ENCODE peak calls at places on chromosomes 7 and 10, in six cellular contexts. L, C, Q, N, G and O are unnamed samples.

GRCh38 chr7:102413071-102413470 is 16.9 kb downstream of the PRKRIP1 start:
- DNase-seq in L (no peak), C (no peak), Q (no peak), N (no peak), G (no peak), O (no peak)

GRCh38 chr7:151245360-151246160 is 2.9 kb downstream of the SMARCD3 start:
- DNase-seq in L (peak), C (peak), Q (no peak), N (no peak), G (no peak), O (peak)

GRCh38 chr10:30422981-30423654 is 10.9 kb upstream of the MAP3K8 start:
- DNase-seq in L (no peak), C (no peak), Q (peak), N (no peak), G (no peak), O (peak)

GRCh38 chr7:90210475-90210874 is 1.1 kb upstream of the STEAP2 start:
- DNase-seq in L (no peak), C (no peak), Q (no peak), N (no peak), G (no peak), O (no peak)

GRCh38 chr7:133510326-133511055 is 257.6 kb downstream of the EXOC4 start:
- DNase-seq in L (no peak), C (no peak), Q (no peak), N (no peak), G (no peak), O (no peak)

GRCh38 chr7:90931996-90932912 is 332.0 kb upstream of the FZD1 start:
- DNase-seq in L (no peak), C (no peak), Q (peak), N (no peak), G (no peak), O (no peak)

GRCh38 chr10:79494871-79495270 is 17.5 kb upstream of the EIF5AL1 start:
- DNase-seq in L (no peak), C (no peak), Q (no peak), N (no peak), G (no peak), O (no peak)

GRCh38 chr10:77792155-77792554 is 134.4 kb downstream of the DLG5 start:
- DNase-seq in L (no peak), C (no peak), Q (no peak), N (no peak), G (no peak), O (no peak)

GRCh38 chr7:44291066-44291732 is 34.2 kb downstream of the CAMK2B start:
- DNase-seq in L (no peak), C (no peak), Q (no peak), N (peak), G (no peak), O (peak)

GRCh38 chr7:46754135-46754730 is 827.7 kb downstream of the TNS3 start:
- DNase-seq in L (no peak), C (no peak), Q (no peak), N (no peak), G (no peak), O (no peak)

GRCh38 chr10:119656760-119657159 is 5.6 kb downstream of the BAG3 start:
- DNase-seq in L (no peak), C (no peak), Q (no peak), N (no peak), G (no peak), O (no peak)

GRCh38 chr7:155454183-155455112 is 3.5 kb upstream of the EN2 start:
- DNase-seq in L (no peak), C (no peak), Q (no peak), N (no peak), G (no peak), O (no peak)

GRCh38 chr7:22821702-22822485 is 755 bp downstream of the TOMM7 start:
- DNase-seq in L (no peak), C (no peak), Q (no peak), N (no peak), G (no peak), O (no peak)

GRCh38 chr7:156906281-156906680 is 13.3 kb upstream of the LMBR1 start:
- DNase-seq in L (no peak), C (no peak), Q (no peak), N (no peak), G (no peak), O (no peak)

GRCh38 chr7:135510603-135511183 is 791 bp upstream of the CNOT4 start:
- DNase-seq in L (peak), C (no peak), Q (no peak), N (no peak), G (no peak), O (no peak)

GRCh38 chr7:19249281-19249680 is 104.1 kb upstream of the FERD3L start:
- DNase-seq in L (no peak), C (no peak), Q (no peak), N (no peak), G (no peak), O (no peak)

GRCh38 chr10:32960022-32960421 is 2.0 kb upstream of the ITGB1 start:
- DNase-seq in L (no peak), C (no peak), Q (no peak), N (no peak), G (no peak), O (no peak)

GRCh38 chr10:107163904-107164861 is at the start of gene SORCS1:
- DNase-seq in L (no peak), C (no peak), Q (no peak), N (no peak), G (no peak), O (no peak)

GRCh38 chr7:1676550-1677071 is 6.5 kb downstream of the ELFN1 start:
- DNase-seq in L (no peak), C (no peak), Q (no peak), N (no peak), G (no peak), O (no peak)

GRCh38 chr10:119438717-119439116 is 103.8 kb downstream of the RGS10 start:
- DNase-seq in L (no peak), C (no peak), Q (no peak), N (no peak), G (no peak), O (no peak)

GRCh38 chr7:29980151-29980550 is 9.4 kb downstream of the SCRN1 start:
- DNase-seq in L (no peak), C (no peak), Q (no peak), N (peak), G (no peak), O (no peak)

GRCh38 chr10:87668324-87669054 is 8.8 kb downstream of the PAPSS2 start:
- DNase-seq in L (no peak), C (no peak), Q (no peak), N (no peak), G (no peak), O (no peak)

GRCh38 chr7:104040666-104041065 is 51.2 kb upstream of the RELN start:
- DNase-seq in L (no peak), C (no peak), Q (no peak), N (no peak), G (no peak), O (peak)

GRCh38 chr10:103921750-103922195 is 3.8 kb upstream of the STN1 start:
- DNase-seq in L (peak), C (no peak), Q (no peak), N (no peak), G (no peak), O (no peak)

GRCh38 chr7:139153832-139154231 is 44.3 kb upstream of the ZC3HAV1 start:
- DNase-seq in L (no peak), C (no peak), Q (no peak), N (peak), G (no peak), O (no peak)

GRCh38 chr10:80158598-80159127 is 26.1 kb downstream of the PLAC9 start:
- DNase-seq in L (no peak), C (no peak), Q (peak), N (peak), G (no peak), O (no peak)

GRCh38 chr7:96127746-96128145 is 194.2 kb downstream of the SLC25A13 start:
- DNase-seq in L (no peak), C (no peak), Q (no peak), N (no peak), G (no peak), O (no peak)

GRCh38 chr10:3310016-3310415 is 137.4 kb upstream of the PITRM1 start:
- DNase-seq in L (no peak), C (no peak), Q (no peak), N (no peak), G (no peak), O (no peak)

GRCh38 chr10:29140991-29141390 is 147.9 kb upstream of the LYZL1 start:
- DNase-seq in L (no peak), C (no peak), Q (no peak), N (no peak), G (no peak), O (no peak)

GRCh38 chr10:21281173-21281572 is 244.3 kb downstream of the SKIDA1 start:
- DNase-seq in L (no peak), C (no peak), Q (no peak), N (no peak), G (no peak), O (no peak)

GRCh38 chr10:85139124-85139523 is 810.7 kb downstream of the CCSER2 start:
- DNase-seq in L (no peak), C (no peak), Q (no peak), N (no peak), G (no peak), O (no peak)

GRCh38 chr7:157444843-157445135 is 108.0 kb downstream of the DNAJB6 start:
- DNase-seq in L (no peak), C (no peak), Q (no peak), N (no peak), G (no peak), O (no peak)

GRCh38 chr7:47625861-47626444 is 44.0 kb upstream of the TNS3 start:
- DNase-seq in L (no peak), C (no peak), Q (no peak), N (no peak), G (no peak), O (no peak)

GRCh38 chr10:46525177-46525823 is 31.2 kb downstream of the GPRIN2 start:
- DNase-seq in L (no peak), C (no peak), Q (no peak), N (no peak), G (no peak), O (no peak)

GRCh38 chr10:109933984-109934565 is 10.8 kb upstream of the XPNPEP1 start:
- DNase-seq in L (no peak), C (no peak), Q (no peak), N (no peak), G (no peak), O (no peak)

GRCh38 chr10:31765546-31765945 is 163.1 kb downstream of the ARHGAP12 start:
- DNase-seq in L (no peak), C (no peak), Q (no peak), N (no peak), G (no peak), O (no peak)

GRCh38 chr7:1709900-1710299 is 39.8 kb downstream of the ELFN1 start:
- DNase-seq in L (no peak), C (no peak), Q (no peak), N (no peak), G (no peak), O (no peak)